ENCODE peak calls at places on chromosomes 13 and 19, in eight cellular contexts. G, S, A, Q, H, P, W and M are unnamed samples.

GRCh38 chr13:75339635-75340374 is 142.2 kb downstream of the TBC1D4 start:
- DNase-seq in G (no peak), S (no peak), A (no peak), Q (no peak), H (no peak), P (no peak), W (no peak), M (no peak)

GRCh38 chr13:66559093-66559492 is 671.0 kb downstream of the PCDH9 start:
- DNase-seq in G (no peak), S (no peak), A (no peak), Q (no peak), H (no peak), P (no peak), W (no peak), M (no peak)

GRCh38 chr19:54952591-54953344 is 5.4 kb upstream of the NLRP7 start:
- DNase-seq in G (no peak), S (no peak), A (peak), Q (no peak), H (no peak), P (peak), W (no peak), M (no peak)

GRCh38 chr19:14054721-14055120 is 7.2 kb downstream of the PALM3 start:
- DNase-seq in G (no peak), S (no peak), A (no peak), Q (no peak), H (no peak), P (no peak), W (no peak), M (no peak)

GRCh38 chr19:5693195-5694166 is 3.4 kb downstream of the RPL36 start:
- DNase-seq in G (no peak), S (no peak), A (no peak), Q (no peak), H (no peak), P (no peak), W (no peak), M (no peak)

GRCh38 chr19:13090511-13091231 is 12.0 kb downstream of the LYL1 start:
- DNase-seq in G (no peak), S (no peak), A (no peak), Q (no peak), H (no peak), P (no peak), W (no peak), M (no peak)

GRCh38 chr13:26867451-26868067 is 107.0 kb upstream of the GPR12 start:
- DNase-seq in G (peak), S (no peak), A (peak), Q (peak), H (no peak), P (no peak), W (no peak), M (no peak)

GRCh38 chr13:24997367-24997967 is 98.5 kb upstream of the PABPC3 start:
- DNase-seq in G (no peak), S (no peak), A (peak), Q (no peak), H (no peak), P (no peak), W (no peak), M (peak)

GRCh38 chr13:40406405-40407138 is 259.9 kb downstream of the FOXO1 start:
- DNase-seq in G (no peak), S (no peak), A (peak), Q (no peak), H (no peak), P (no peak), W (no peak), M (peak)

GRCh38 chr19:30224689-30225606 is 147.2 kb upstream of the ZNF536 start:
- DNase-seq in G (no peak), S (no peak), A (no peak), Q (no peak), H (peak), P (no peak), W (no peak), M (no peak)

GRCh38 chr13:27038323-27038722 is 133.3 kb downstream of the USP12 start:
- DNase-seq in G (no peak), S (no peak), A (peak), Q (no peak), H (no peak), P (no peak), W (no peak), M (peak)

GRCh38 chr13:73767191-73767741 is 366.9 kb downstream of the KLF12 start:
- DNase-seq in G (no peak), S (no peak), A (no peak), Q (no peak), H (no peak), P (no peak), W (no peak), M (no peak)

GRCh38 chr13:80390338-80390737 is 49.4 kb upstream of the SPRY2 start:
- DNase-seq in G (no peak), S (no peak), A (no peak), Q (no peak), H (no peak), P (no peak), W (no peak), M (no peak)

GRCh38 chr19:31532034-31532433 is 182.8 kb upstream of the TSHZ3 start:
- DNase-seq in G (no peak), S (no peak), A (no peak), Q (no peak), H (no peak), P (no peak), W (no peak), M (no peak)

GRCh38 chr13:45925151-45925550 is 73.6 kb upstream of the SIAH3 start:
- DNase-seq in G (no peak), S (no peak), A (peak), Q (no peak), H (no peak), P (no peak), W (no peak), M (no peak)
- TF ChIP-seq CTCF in G (no peak), S (no peak), A (peak), Q (no peak), H (no peak), P (no peak), W (no peak), M (peak)

DNA sequence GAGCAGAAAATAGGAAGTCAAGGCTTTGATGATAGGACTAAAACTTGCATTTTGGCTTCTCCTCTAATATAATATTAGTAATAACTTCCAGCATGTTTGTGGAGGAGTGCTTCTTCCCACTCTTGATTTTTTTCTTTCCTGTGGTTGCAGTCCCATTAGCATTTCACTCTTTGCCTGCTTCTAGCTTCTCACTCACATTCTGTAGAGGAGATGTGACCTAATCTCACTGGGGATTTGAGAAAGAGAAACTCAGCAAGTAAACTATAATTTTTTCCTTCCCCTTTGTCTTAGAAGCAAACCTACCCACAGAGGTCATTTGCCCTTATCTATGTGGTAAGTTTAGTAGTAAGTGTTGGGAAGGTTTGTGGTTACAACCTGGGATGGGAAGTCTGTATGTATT is 169.4 kb upstream of the HTR2A start:
- DNase-seq in G (no peak), S (no peak), A (no peak), Q (no peak), H (no peak), P (no peak), W (no peak), M (no peak)
- TF ChIP-seq CTCF in G (no peak), S (no peak), A (no peak), Q (no peak), H (no peak), P (no peak), W (no peak), M (no peak)

GRCh38 chr19:16223746-16224145 is 26.0 kb downstream of the AP1M1 start:
- DNase-seq in G (no peak), S (no peak), A (no peak), Q (no peak), H (no peak), P (no peak), W (no peak), M (no peak)
- TF ChIP-seq CTCF in G (no peak), S (no peak), A (no peak), Q (no peak), H (no peak), P (no peak), W (no peak), M (no peak)

GRCh38 chr19:36524617-36525016 is 3.5 kb downstream of the ZNF260 start:
- DNase-seq in G (no peak), S (no peak), A (no peak), Q (no peak), H (no peak), P (no peak), W (no peak), M (no peak)

GRCh38 chr19:36526581-36526980 is 1.5 kb downstream of the ZNF260 start:
- DNase-seq in G (no peak), S (no peak), A (no peak), Q (no peak), H (no peak), P (no peak), W (no peak), M (no peak)

GRCh38 chr19:36527873-36528193 is 238 bp downstream of the ZNF260 start:
- DNase-seq in G (no peak), S (no peak), A (no peak), Q (no peak), H (no peak), P (no peak), W (no peak), M (no peak)

GRCh38 chr19:36528921-36529518 is 949 bp upstream of the ZNF260 start:
- DNase-seq in G (no peak), S (no peak), A (no peak), Q (no peak), H (no peak), P (no peak), W (no peak), M (no peak)

GRCh38 chr19:36528194-36528920 is at the start of gene ZNF260:
- DNase-seq in G (peak), S (peak), A (peak), Q (peak), H (peak), P (peak), W (peak), M (peak)
- TF ChIP-seq CTCF in G (no peak), S (no peak), A (peak), Q (no peak), H (no peak), P (no peak), W (no peak), M (no peak)

GRCh38 chr13:56338421-56338820 is 802.3 kb upstream of the PRR20A start:
- DNase-seq in G (no peak), S (no peak), A (no peak), Q (no peak), H (no peak), P (no peak), W (no peak), M (no peak)
- TF ChIP-seq CTCF in G (no peak), S (no peak), A (no peak), Q (no peak), H (no peak), P (no peak), W (no peak), M (no peak)

GRCh38 chr13:33262997-33263396 is 22.6 kb downstream of the STARD13 start:
- DNase-seq in G (no peak), S (no peak), A (no peak), Q (no peak), H (no peak), P (no peak), W (no peak), M (no peak)
- TF ChIP-seq CTCF in G (no peak), S (no peak), A (peak), Q (no peak), H (no peak), P (no peak), W (no peak), M (peak)

DNA sequence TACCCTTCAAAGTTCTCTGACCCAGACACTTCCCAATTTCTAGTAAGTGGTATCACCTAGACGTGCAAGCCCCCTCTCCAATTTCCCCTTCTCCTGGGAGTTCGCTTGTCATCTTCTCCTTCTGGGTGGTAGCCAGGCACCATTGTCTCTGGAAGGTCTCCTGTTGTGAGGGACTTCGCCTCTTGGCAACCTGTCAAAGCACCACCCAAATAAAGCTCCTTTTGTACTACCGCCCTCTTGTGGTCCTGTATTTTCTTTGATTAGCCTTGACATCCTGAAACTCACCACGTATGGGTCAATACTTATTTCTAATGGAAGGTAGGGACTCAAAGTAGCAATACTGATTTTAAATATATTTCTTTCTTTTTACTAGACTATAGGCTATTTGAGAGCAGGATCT is 8.2 kb downstream of the GPC5 start:
- DNase-seq in G (no peak), S (no peak), A (peak), Q (no peak), H (no peak), P (no peak), W (no peak), M (peak)
- TF ChIP-seq CTCF in G (no peak), S (no peak), A (peak), Q (peak), H (no peak), P (no peak), W (peak), M (peak)

GRCh38 chr19:8506402-8506957 is 4.0 kb upstream of the PRAM1 start:
- DNase-seq in G (peak), S (no peak), A (no peak), Q (no peak), H (peak), P (no peak), W (no peak), M (no peak)
- TF ChIP-seq CTCF in G (no peak), S (peak), A (no peak), Q (no peak), H (peak), P (no peak), W (no peak), M (peak)

DNA sequence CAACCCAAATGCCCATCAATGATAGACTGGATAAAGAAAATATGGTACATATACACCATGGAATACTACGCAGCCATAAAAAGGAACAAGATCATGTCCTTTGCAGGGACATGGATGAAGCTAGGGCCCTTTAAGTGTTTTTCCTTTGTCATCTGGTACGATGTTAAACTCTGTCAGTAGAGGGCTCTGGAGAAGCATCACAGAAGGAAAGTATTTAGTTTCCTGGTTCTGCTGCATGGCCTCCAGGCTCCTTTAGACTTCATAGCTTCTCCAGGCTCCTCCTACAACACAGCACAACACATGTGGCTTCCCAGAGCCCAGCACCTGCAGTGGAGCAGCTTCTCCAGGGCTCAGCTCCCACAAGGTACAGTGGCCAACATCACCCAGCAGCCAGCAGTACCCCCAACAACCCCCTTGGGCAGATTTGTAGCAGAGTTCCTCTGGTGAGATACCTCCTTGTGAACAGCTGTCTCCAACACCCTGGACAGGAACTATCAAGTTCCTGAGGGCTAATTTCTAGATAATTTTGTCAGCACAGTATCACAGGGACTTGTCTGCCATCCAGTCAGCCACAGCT is 63.4 kb downstream of the KCTD12 start:
- DNase-seq in G (no peak), S (no peak), A (no peak), Q (no peak), H (no peak), P (no peak), W (no peak), M (peak)
- TF ChIP-seq CTCF in G (no peak), S (no peak), A (peak), Q (no peak), H (no peak), P (peak), W (no peak), M (peak)

DNA sequence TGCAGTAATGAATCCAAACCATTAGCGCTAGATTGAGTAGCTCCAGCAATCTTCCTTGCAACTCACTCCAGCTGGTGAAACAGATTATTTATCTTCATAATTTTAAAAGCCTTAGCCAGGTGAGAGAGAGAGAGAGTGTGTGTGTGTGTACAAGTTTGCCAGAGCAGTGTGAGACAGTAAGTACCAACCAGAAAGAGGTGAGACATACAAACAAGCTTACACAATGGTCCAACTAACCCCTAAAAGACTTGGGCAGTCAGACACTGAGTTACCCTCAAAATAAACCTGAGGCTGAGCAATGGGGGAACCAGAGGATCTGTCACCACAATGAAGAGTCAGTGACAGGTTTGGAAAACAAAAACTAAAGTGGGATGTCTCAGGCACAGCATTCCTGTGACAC is 8.1 kb upstream of the THSD1 start:
- DNase-seq in G (no peak), S (no peak), A (no peak), Q (no peak), H (no peak), P (no peak), W (no peak), M (no peak)
- TF ChIP-seq CTCF in G (no peak), S (no peak), A (no peak), Q (no peak), H (no peak), P (no peak), W (no peak), M (no peak)